ENCODE peak calls at places on chromosomes 1 and 21, in four cellular contexts. S, N, C and B are unnamed samples.

GRCh38 chr1:41314781-41315481 is 46.3 kb upstream of the FOXO6 start:
- DNase-seq in S (no peak), N (no peak), C (no peak), B (no peak)

GRCh38 chr1:196128835-196129234 is 479.4 kb downstream of the KCNT2 start:
- DNase-seq in S (no peak), N (no peak), C (no peak), B (no peak)

GRCh38 chr1:228459091-228459993 is 27.8 kb upstream of the RNF187 start:
- DNase-seq in S (peak; percentile 57), N (peak; percentile 62), C (peak; percentile 84), B (peak; percentile 72)

GRCh38 chr1:36345353-36345752 is 21.9 kb upstream of the EVA1B start:
- DNase-seq in S (no peak), N (no peak), C (no peak), B (no peak)

GRCh38 chr1:180167021-180167701 is 12.5 kb downstream of the QSOX1 start:
- DNase-seq in S (no peak), N (no peak), C (no peak), B (no peak)

GRCh38 chr1:152034654-152035405 is 2.0 kb downstream of the S100A11 start:
- DNase-seq in S (peak; percentile 43), N (peak; percentile 30), C (peak; percentile 60), B (no peak)

GRCh38 chr1:205632374-205633169 is 761 bp upstream of the ELK4 start:
- DNase-seq in S (no peak), N (no peak), C (no peak), B (no peak)

GRCh38 chr1:172845371-172845770 is 186.5 kb downstream of the FASLG start:
- DNase-seq in S (no peak), N (no peak), C (peak; percentile 14), B (peak; percentile 12)

GRCh38 chr1:36223373-36223995 is 759 bp upstream of the THRAP3 start:
- DNase-seq in S (peak; percentile 16), N (no peak), C (peak; percentile 48), B (peak; percentile 68)

GRCh38 chr1:181327796-181328195 is 155.5 kb upstream of the CACNA1E start:
- DNase-seq in S (no peak), N (no peak), C (no peak), B (no peak)

GRCh38 chr1:13512472-13512871 is 1.3 kb downstream of the LRRC38 start:
- DNase-seq in S (no peak), N (no peak), C (no peak), B (no peak)

GRCh38 chr1:11535761-11536572 is 57.0 kb downstream of the DISP3 start:
- DNase-seq in S (no peak), N (no peak), C (no peak), B (no peak)

GRCh38 chr1:111596499-111596898 is 23.1 kb upstream of the RAP1A start:
- DNase-seq in S (no peak), N (no peak), C (no peak), B (no peak)

GRCh38 chr1:154741747-154742495 is 128.2 kb downstream of the KCNN3 start:
- DNase-seq in S (no peak), N (no peak), C (no peak), B (no peak)

GRCh38 chr1:8571200-8571984 is 246.0 kb downstream of the RERE start:
- DNase-seq in S (peak; percentile 74), N (no peak), C (no peak), B (no peak)

GRCh38 chr1:58829861-58830260 is 46.0 kb upstream of the JUN start:
- DNase-seq in S (no peak), N (no peak), C (no peak), B (no peak)

GRCh38 chr21:39175665-39176064 is 7.6 kb downstream of the PSMG1 start:
- DNase-seq in S (no peak), N (no peak), C (no peak), B (no peak)

GRCh38 chr1:29708818-29709710 is 472.7 kb downstream of the PTPRU start:
- DNase-seq in S (no peak), N (no peak), C (peak; percentile 33), B (no peak)

GRCh38 chr1:62012821-62013220 is 181.8 kb upstream of the L1TD1 start:
- DNase-seq in S (peak; percentile 49), N (peak; percentile 37), C (no peak), B (no peak)

GRCh38 chr1:28718601-28719331 is 18.0 kb upstream of the YTHDF2 start:
- DNase-seq in S (no peak), N (no peak), C (no peak), B (no peak)

GRCh38 chr1:192010406-192010805 is 147.9 kb upstream of the RGS18 start:
- DNase-seq in S (no peak), N (no peak), C (no peak), B (no peak)

GRCh38 chr1:63739452-63739851 is 34.4 kb upstream of the ROR1 start:
- DNase-seq in S (no peak), N (no peak), C (no peak), B (no peak)

GRCh38 chr1:207919523-207920210 is 8.7 kb upstream of the CD34 start:
- DNase-seq in S (no peak), N (no peak), C (no peak), B (no peak)

GRCh38 chr1:180253585-180254495 is 23.8 kb downstream of the LHX4 start:
- DNase-seq in S (no peak), N (no peak), C (no peak), B (no peak)

GRCh38 chr1:186783193-186783592 is 45.6 kb upstream of the PLA2G4A start:
- DNase-seq in S (no peak), N (no peak), C (no peak), B (no peak)

GRCh38 chr21:26717146-26717739 is 128.0 kb downstream of the ADAMTS1 start:
- DNase-seq in S (no peak), N (no peak), C (no peak), B (no peak)

GRCh38 chr1:151013518-151013917 is 5.3 kb downstream of the PRUNE1 start:
- DNase-seq in S (no peak), N (no peak), C (no peak), B (no peak)

GRCh38 chr1:11397151-11397902 is 81.6 kb upstream of the DISP3 start:
- DNase-seq in S (no peak), N (no peak), C (no peak), B (no peak)

GRCh38 chr1:192445849-192446489 is 129.2 kb downstream of the RGS21 start:
- DNase-seq in S (peak; percentile 81), N (no peak), C (no peak), B (peak; percentile 18)

GRCh38 chr21:36087362-36088138 is 17.7 kb downstream of the CBR1 start:
- DNase-seq in S (no peak), N (no peak), C (no peak), B (no peak)

GRCh38 chr1:230643887-230644286 is 1.6 kb downstream of the COG2 start:
- DNase-seq in S (no peak), N (no peak), C (no peak), B (peak; percentile 27)

GRCh38 chr1:174448964-174449363 is 1.2 kb downstream of the GPR52 start:
- DNase-seq in S (no peak), N (no peak), C (no peak), B (no peak)

GRCh38 chr1:191134796-191135195 is 657.1 kb upstream of the BRINP3 start:
- DNase-seq in S (no peak), N (no peak), C (no peak), B (no peak)

DNA sequence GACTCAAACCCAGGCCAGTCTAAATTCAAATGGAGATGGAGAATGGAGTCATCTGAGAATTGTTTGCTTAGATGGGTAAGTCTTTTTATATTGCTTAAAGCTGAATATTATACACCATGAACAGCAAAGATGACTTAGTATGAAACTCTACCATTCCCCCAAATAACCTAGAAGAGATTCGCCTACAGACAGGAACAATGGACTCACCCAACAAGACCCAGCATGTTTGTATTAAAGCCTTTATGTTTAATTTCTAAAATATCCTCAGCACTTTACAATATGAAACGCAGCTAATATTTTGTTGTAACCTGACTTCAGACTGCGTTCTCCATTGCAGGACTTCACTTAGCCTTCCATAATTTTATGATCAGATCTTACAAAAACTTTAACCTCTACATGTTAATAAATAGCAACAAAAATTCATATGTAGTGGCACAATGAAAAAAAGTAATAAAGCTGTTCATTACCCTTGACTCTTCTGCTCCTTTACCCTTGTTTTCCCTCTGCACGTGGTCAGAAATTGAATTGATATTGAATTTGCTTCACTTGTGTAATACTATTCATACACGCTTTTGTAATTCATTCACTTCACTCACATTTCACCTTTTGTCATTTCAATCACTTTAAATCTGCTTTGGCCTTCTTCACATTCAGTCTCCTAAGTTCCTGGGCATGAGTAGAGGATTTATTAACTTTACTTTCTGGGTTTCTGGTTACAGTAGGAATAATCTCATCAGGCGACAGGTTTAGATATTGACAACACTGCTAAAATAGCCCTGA is 177.3 kb upstream of the PTBP2 start:
- DNase-seq in S (no peak), N (no peak), C (no peak), B (no peak)
- H3K4me3 ChIP-seq in S (no peak overlapping the region), N (no peak overlapping the region), C (no peak overlapping the region), B (no peak overlapping the region)

GRCh38 chr1:39917825-39918224 is 16.1 kb upstream of the MYCL start:
- DNase-seq in S (no peak), N (no peak), C (no peak), B (no peak)
- TF ChIP-seq CTCF in S (no peak), N (no peak), C (peak; percentile 16), B (no peak)

GRCh38 chr1:159011701-159012100 is 2.0 kb downstream of the IFI16 start:
- DNase-seq in S (no peak), N (no peak), C (no peak), B (no peak)
- H3K4me3 ChIP-seq in S (peak overlapping the region; percentile 45), N (peak overlapping the region; percentile 67), C (peak overlapping the region; percentile 69), B (peak overlapping the region; percentile 84)

DNA sequence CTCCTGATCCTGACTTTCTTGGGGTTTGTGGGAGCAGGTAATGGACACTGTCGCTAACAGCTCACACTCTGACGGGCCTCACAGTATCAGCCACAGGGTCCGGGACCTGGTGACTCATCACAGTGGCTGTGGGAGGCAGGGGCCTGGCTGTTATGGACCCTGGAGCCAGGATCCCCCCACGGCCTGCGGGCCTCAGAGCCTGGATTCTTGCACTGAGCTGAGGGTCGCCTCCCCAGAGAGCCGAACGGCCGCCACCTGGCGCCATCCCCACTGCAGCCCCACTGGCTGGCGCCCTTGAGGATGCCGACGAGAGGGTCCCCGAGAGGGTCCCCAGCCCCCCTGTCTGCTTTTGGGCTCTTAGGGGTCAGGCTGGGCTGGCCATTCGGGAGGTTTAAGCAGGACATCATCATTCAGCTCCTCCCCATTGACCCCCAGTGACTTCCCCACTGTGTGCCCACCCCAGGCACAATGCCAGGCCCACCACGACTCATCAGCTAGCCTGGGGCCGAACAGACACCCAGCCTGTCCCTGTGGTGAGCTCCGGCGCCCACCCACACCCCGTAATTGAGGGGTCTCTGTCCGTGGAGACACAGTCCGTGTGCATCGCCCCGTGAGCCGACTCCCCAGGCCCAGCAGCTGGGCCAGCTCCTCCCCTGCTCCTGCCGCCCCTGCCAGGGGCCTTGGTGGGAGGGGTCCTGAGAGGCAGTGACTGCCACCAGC is 30.8 kb upstream of the TRAPPC10 start:
- DNase-seq in S (no peak), N (no peak), C (no peak), B (no peak)
- TF ChIP-seq CTCF in S (no peak), N (no peak), C (no peak), B (no peak)